ENCODE peak calls at places on chromosomes 7 and 10, in seven cellular contexts. One of them, this sample, is unnamed.
A peak's percentile ranks its signal among the peaks of the same experiment; 100 is the strongest.

GRCh38 chr7:104008107-104008506 is 18.6 kb upstream of the RELN start:
- DNase-seq in HepG2: no peak
- DNase-seq in H1: no peak
- DNase-seq in WTC11: no peak
- DNase-seq in HCT116: no peak
- DNase-seq in K562: no peak
- DNase-seq in GM12878: no peak
- DNase-seq in this sample: no peak

GRCh38 chr10:76010703-76011102 is 579.3 kb downstream of the LRMDA start:
- DNase-seq in HepG2: no peak
- DNase-seq in H1: no peak
- DNase-seq in WTC11: no peak
- DNase-seq in HCT116: no peak
- DNase-seq in K562: no peak
- DNase-seq in GM12878: no peak
- DNase-seq in this sample: no peak

GRCh38 chr7:27158436-27159277 is 2.2 kb upstream of the HOXA7 start:
- DNase-seq in HepG2: no peak
- DNase-seq in H1: peak; percentile 52
- DNase-seq in WTC11: no peak
- DNase-seq in HCT116: no peak
- DNase-seq in K562: no peak
- DNase-seq in GM12878: no peak
- DNase-seq in this sample: no peak

GRCh38 chr10:96370575-96371157 is 11.9 kb upstream of the OPALIN start:
- DNase-seq in HepG2: peak; percentile 24
- DNase-seq in H1: peak; percentile 88
- DNase-seq in WTC11: peak; percentile 81
- DNase-seq in HCT116: peak; percentile 44
- DNase-seq in K562: peak; percentile 60
- DNase-seq in GM12878: no peak
- DNase-seq in this sample: peak; percentile 87

GRCh38 chr7:82566752-82567151 is 123.2 kb upstream of the CACNA2D1 start:
- DNase-seq in HepG2: no peak
- DNase-seq in H1: no peak
- DNase-seq in WTC11: no peak
- DNase-seq in HCT116: no peak
- DNase-seq in K562: no peak
- DNase-seq in GM12878: no peak
- DNase-seq in this sample: no peak

GRCh38 chr10:131972474-131973071 is 9.2 kb downstream of the BNIP3 start:
- DNase-seq in HepG2: no peak
- DNase-seq in H1: no peak
- DNase-seq in WTC11: no peak
- DNase-seq in HCT116: no peak
- DNase-seq in K562: peak; percentile 50
- DNase-seq in GM12878: no peak
- DNase-seq in this sample: no peak

GRCh38 chr10:94358480-94358879 is 4.3 kb downstream of the NOC3L start:
- DNase-seq in HepG2: peak; percentile 9
- DNase-seq in H1: no peak
- DNase-seq in WTC11: no peak
- DNase-seq in HCT116: peak; percentile 43
- DNase-seq in K562: no peak
- DNase-seq in GM12878: no peak
- DNase-seq in this sample: no peak

GRCh38 chr10:79206300-79207095 is 137.7 kb downstream of the ZMIZ1 start:
- DNase-seq in HepG2: no peak
- DNase-seq in H1: no peak
- DNase-seq in WTC11: no peak
- DNase-seq in HCT116: no peak
- DNase-seq in K562: no peak
- DNase-seq in GM12878: no peak
- DNase-seq in this sample: no peak

GRCh38 chr7:120586561-120586960 is 271.4 kb downstream of the TSPAN12 start:
- DNase-seq in HepG2: no peak
- DNase-seq in H1: no peak
- DNase-seq in WTC11: no peak
- DNase-seq in HCT116: no peak
- DNase-seq in K562: no peak
- DNase-seq in GM12878: no peak
- DNase-seq in this sample: no peak

GRCh38 chr10:92239600-92240288 is 51.1 kb downstream of the CPEB3 start:
- DNase-seq in HepG2: no peak
- DNase-seq in H1: peak; percentile 72
- DNase-seq in WTC11: peak; percentile 60
- DNase-seq in HCT116: no peak
- DNase-seq in K562: no peak
- DNase-seq in GM12878: no peak
- DNase-seq in this sample: peak; percentile 74

GRCh38 chr10:95415631-95416031 is 124.8 kb upstream of the PDLIM1 start:
- DNase-seq in HepG2: no peak
- DNase-seq in H1: no peak
- DNase-seq in WTC11: no peak
- DNase-seq in HCT116: no peak
- DNase-seq in K562: no peak
- DNase-seq in GM12878: no peak
- DNase-seq in this sample: no peak

GRCh38 chr7:147896121-147896520 is 694.4 kb upstream of the C7orf33 start:
- DNase-seq in HepG2: no peak
- DNase-seq in H1: no peak
- DNase-seq in WTC11: no peak
- DNase-seq in HCT116: no peak
- DNase-seq in K562: no peak
- DNase-seq in GM12878: no peak
- DNase-seq in this sample: no peak

GRCh38 chr10:43865275-43866135 is 216.8 kb upstream of the ZNF32 start:
- DNase-seq in HepG2: no peak
- DNase-seq in H1: peak; percentile 29
- DNase-seq in WTC11: no peak
- DNase-seq in HCT116: no peak
- DNase-seq in K562: no peak
- DNase-seq in GM12878: no peak
- DNase-seq in this sample: no peak

GRCh38 chr10:18860591-18861205 is 187.9 kb upstream of the MALRD1 start:
- DNase-seq in HepG2: no peak
- DNase-seq in H1: no peak
- DNase-seq in WTC11: no peak
- DNase-seq in HCT116: no peak
- DNase-seq in K562: no peak
- DNase-seq in GM12878: no peak
- DNase-seq in this sample: no peak

GRCh38 chr7:133980794-133981193 is 146.3 kb upstream of the LRGUK start:
- DNase-seq in HepG2: no peak
- DNase-seq in H1: no peak
- DNase-seq in WTC11: no peak
- DNase-seq in HCT116: no peak
- DNase-seq in K562: no peak
- DNase-seq in GM12878: no peak
- DNase-seq in this sample: no peak

GRCh38 chr7:98057157-98057556 is 49.5 kb upstream of the LMTK2 start:
- DNase-seq in HepG2: no peak
- DNase-seq in H1: no peak
- DNase-seq in WTC11: no peak
- DNase-seq in HCT116: no peak
- DNase-seq in K562: no peak
- DNase-seq in GM12878: no peak
- DNase-seq in this sample: no peak

GRCh38 chr7:79244482-79244881 is 209.0 kb downstream of the MAGI2 start:
- DNase-seq in HepG2: no peak
- DNase-seq in H1: no peak
- DNase-seq in WTC11: no peak
- DNase-seq in HCT116: no peak
- DNase-seq in K562: no peak
- DNase-seq in GM12878: no peak
- DNase-seq in this sample: no peak

GRCh38 chr7:134856141-134856540 is 76.7 kb downstream of the CALD1 start:
- DNase-seq in HepG2: no peak
- DNase-seq in H1: no peak
- DNase-seq in WTC11: no peak
- DNase-seq in HCT116: no peak
- DNase-seq in K562: no peak
- DNase-seq in GM12878: no peak
- DNase-seq in this sample: no peak

GRCh38 chr7:77657427-77658331 is 38.6 kb upstream of the RSBN1L start:
- DNase-seq in HepG2: peak; percentile 53
- DNase-seq in H1: no peak
- DNase-seq in WTC11: no peak
- DNase-seq in HCT116: peak; percentile 35
- DNase-seq in K562: peak; percentile 43
- DNase-seq in GM12878: peak; percentile 12
- DNase-seq in this sample: peak; percentile 31

GRCh38 chr7:40885503-40885902 is 750.7 kb downstream of the SUGCT start:
- DNase-seq in HepG2: no peak
- DNase-seq in H1: no peak
- DNase-seq in WTC11: no peak
- DNase-seq in HCT116: no peak
- DNase-seq in K562: no peak
- DNase-seq in GM12878: no peak
- DNase-seq in this sample: no peak

GRCh38 chr7:71555758-71556157 is 423.8 kb downstream of the GALNT17 start:
- DNase-seq in HepG2: no peak
- DNase-seq in H1: no peak
- DNase-seq in WTC11: no peak
- DNase-seq in HCT116: no peak
- DNase-seq in K562: no peak
- DNase-seq in GM12878: no peak
- DNase-seq in this sample: no peak

DNA sequence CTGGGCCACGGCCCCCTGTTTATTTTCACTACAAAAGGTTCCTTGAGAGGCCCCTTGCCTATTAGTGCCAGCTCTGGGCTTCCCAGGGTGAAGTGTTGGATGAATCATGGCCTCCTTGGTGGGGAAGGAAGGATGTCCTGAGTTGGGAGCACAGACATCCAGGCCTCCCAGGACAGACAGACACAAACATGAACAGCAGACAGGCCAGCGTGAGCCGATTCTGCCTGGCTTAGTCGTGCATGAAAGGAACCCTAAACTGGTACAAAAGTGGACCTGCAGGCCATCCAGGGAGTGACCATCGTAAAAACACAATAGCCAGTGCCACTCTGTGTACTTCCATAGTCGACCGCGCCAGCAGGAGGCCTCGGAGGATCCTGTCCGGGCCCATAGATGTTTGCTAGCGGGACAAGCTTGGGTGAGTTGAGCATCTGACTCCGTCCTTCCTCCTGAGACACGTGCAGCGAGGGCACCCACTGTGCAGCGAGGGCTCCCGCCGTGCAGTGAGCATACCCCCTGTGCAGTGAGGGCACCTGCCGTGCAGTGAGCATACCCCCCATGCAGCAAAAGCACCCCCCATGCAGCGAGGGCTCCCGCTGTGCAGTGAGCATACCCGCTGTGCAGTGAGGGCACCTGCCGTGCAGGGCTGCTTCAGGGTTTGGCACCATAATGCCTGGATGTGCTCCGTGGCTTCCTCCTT is 51.3 kb upstream of the PRKAR1B start:
- DNase-seq in HepG2: no peak
- DNase-seq in H1: no peak
- DNase-seq in WTC11: no peak
- DNase-seq in HCT116: no peak
- DNase-seq in K562: no peak
- DNase-seq in GM12878: no peak
- DNase-seq in this sample: no peak
- TF ChIP-seq SP1 in HepG2: no peak
- TF ChIP-seq SP1 in H1: no peak
- TF ChIP-seq SP1 in WTC11: no peak
- TF ChIP-seq SP1 in HCT116: no peak
- TF ChIP-seq SP1 in K562: no peak
- TF ChIP-seq SP1 in GM12878: no peak
- TF ChIP-seq SP1 in this sample: no peak

GRCh38 chr7:129553861-129554530 is 51.7 kb downstream of the SMKR1 start:
- DNase-seq in HepG2: no peak
- DNase-seq in H1: no peak
- DNase-seq in WTC11: no peak
- DNase-seq in HCT116: no peak
- DNase-seq in K562: no peak
- DNase-seq in GM12878: no peak
- DNase-seq in this sample: no peak
- TF ChIP-seq SP1 in HepG2: no peak
- TF ChIP-seq SP1 in H1: no peak
- TF ChIP-seq SP1 in WTC11: no peak
- TF ChIP-seq SP1 in HCT116: no peak
- TF ChIP-seq SP1 in K562: no peak
- TF ChIP-seq SP1 in GM12878: no peak
- TF ChIP-seq SP1 in this sample: no peak

DNA sequence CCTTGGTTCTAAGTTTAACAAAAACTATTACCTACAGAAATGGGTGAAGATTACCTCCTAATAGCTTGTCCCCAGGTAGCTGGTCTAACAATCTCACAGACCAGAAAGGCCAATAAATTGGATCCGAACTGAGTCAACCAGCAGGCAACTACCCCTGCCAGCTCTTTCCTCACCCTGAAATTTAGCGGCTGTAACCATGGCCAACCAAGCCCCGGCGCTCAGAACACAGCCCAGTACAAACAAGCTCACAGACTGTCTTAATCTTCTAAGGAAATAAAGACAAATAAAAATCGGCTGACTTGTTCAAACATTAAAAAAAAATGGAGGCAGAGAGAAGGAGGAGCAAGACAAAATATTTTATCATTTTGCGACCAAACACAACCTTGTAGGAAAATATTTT is 312.8 kb upstream of the NPVF start:
- DNase-seq in HepG2: no peak
- DNase-seq in H1: no peak
- DNase-seq in WTC11: no peak
- DNase-seq in HCT116: no peak
- DNase-seq in K562: no peak
- DNase-seq in GM12878: no peak
- DNase-seq in this sample: no peak
- TF ChIP-seq SP1 in HepG2: no peak
- TF ChIP-seq SP1 in H1: no peak
- TF ChIP-seq SP1 in WTC11: no peak
- TF ChIP-seq SP1 in HCT116: no peak
- TF ChIP-seq SP1 in K562: no peak
- TF ChIP-seq SP1 in GM12878: no peak
- TF ChIP-seq SP1 in this sample: no peak

GRCh38 chr7:114575098-114575497 is 160.5 kb downstream of the FOXP2 start:
- DNase-seq in HepG2: no peak
- DNase-seq in H1: no peak
- DNase-seq in WTC11: no peak
- DNase-seq in HCT116: no peak
- DNase-seq in K562: no peak
- DNase-seq in GM12878: no peak
- DNase-seq in this sample: no peak

GRCh38 chr7:114569160-114569559 is 154.5 kb downstream of the FOXP2 start:
- DNase-seq in HepG2: no peak
- DNase-seq in H1: no peak
- DNase-seq in WTC11: no peak
- DNase-seq in HCT116: no peak
- DNase-seq in K562: no peak
- DNase-seq in GM12878: no peak
- DNase-seq in this sample: no peak

DNA sequence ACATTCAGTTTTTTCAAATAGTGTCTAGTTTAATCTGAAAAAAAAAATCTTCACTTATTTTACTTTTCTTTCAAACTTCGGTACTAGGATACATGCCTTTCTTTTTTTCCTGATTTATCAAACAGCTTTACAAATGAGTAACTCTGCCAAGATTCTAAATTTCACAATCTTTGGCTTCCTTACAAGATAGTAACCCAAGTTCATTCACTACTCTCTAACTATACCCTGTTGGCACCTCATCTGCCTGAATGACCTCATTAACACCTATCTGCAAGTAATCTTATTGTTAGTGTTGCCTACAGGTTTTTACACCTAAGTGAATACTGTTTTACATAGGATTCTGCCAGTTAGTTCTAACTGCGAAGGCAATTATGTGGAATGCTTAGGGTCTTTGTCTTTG is 159.8 kb downstream of the FOXP2 start:
- DNase-seq in HepG2: no peak
- DNase-seq in H1: no peak
- DNase-seq in WTC11: no peak
- DNase-seq in HCT116: no peak
- DNase-seq in K562: no peak
- DNase-seq in GM12878: no peak
- DNase-seq in this sample: no peak
- TF ChIP-seq SP1 in HepG2: no peak
- TF ChIP-seq SP1 in H1: no peak
- TF ChIP-seq SP1 in WTC11: no peak
- TF ChIP-seq SP1 in HCT116: no peak
- TF ChIP-seq SP1 in K562: no peak
- TF ChIP-seq SP1 in GM12878: no peak
- TF ChIP-seq SP1 in this sample: no peak

This sample was measured in HEK293T.